ENCODE peak calls at places on chromosomes 6 and 20, in seven cellular contexts. H, J, F, K, X, C and L are unnamed samples.

GRCh38 chr20:40562031-40562430 is 127.0 kb downstream of the MAFB start:
- DNase-seq in H (no peak), J (no peak), F (no peak), K (peak; percentile 81), X (no peak), C (no peak), L (no peak)

GRCh38 chr20:60104980-60105379 is 146.8 kb downstream of the CDH26 start:
- DNase-seq in H (no peak), J (no peak), F (no peak), K (no peak), X (peak; percentile 47), C (no peak), L (no peak)

GRCh38 chr6:51060262-51060762 is 241.6 kb downstream of the TFAP2B start:
- DNase-seq in H (no peak), J (no peak), F (no peak), K (no peak), X (no peak), C (no peak), L (no peak)

GRCh38 chr20:32706486-32706885 is 32.7 kb upstream of the C20orf203 start:
- DNase-seq in H (no peak), J (no peak), F (no peak), K (no peak), X (no peak), C (no peak), L (no peak)

GRCh38 chr6:99821164-99821563 is 172.9 kb downstream of the MCHR2 start:
- DNase-seq in H (no peak), J (no peak), F (no peak), K (no peak), X (no peak), C (no peak), L (no peak)

GRCh38 chr6:18088419-18089296 is 33.8 kb downstream of the NHLRC1 start:
- DNase-seq in H (no peak), J (no peak), F (no peak), K (no peak), X (no peak), C (no peak), L (no peak)

GRCh38 chr20:5369622-5370021 is 52.9 kb upstream of the PROKR2 start:
- DNase-seq in H (no peak), J (no peak), F (no peak), K (no peak), X (no peak), C (no peak), L (no peak)

GRCh38 chr20:18628330-18628941 is 40.6 kb downstream of the DTD1 start:
- DNase-seq in H (no peak), J (no peak), F (peak; percentile 1), K (no peak), X (peak; percentile 80), C (no peak), L (no peak)

GRCh38 chr6:38025431-38025830 is 205.9 kb downstream of the ZFAND3 start:
- DNase-seq in H (no peak), J (no peak), F (no peak), K (no peak), X (no peak), C (no peak), L (no peak)